ENCODE peak calls at places on chromosomes 2 and 18, in ten cellular contexts. O, R, L, G, S, T, M, C, Z and J are unnamed samples.
A peak's percentile ranks its signal among the peaks of the same experiment; 100 is the strongest.

GRCh38 chr18:29164020-29164706 is 987.2 kb upstream of the CDH2 start:
- DNase-seq in S (no peak), T (no peak), L (no peak), C (no peak), O (no peak), Z (no peak), G (no peak), M (peak; percentile 97), R (no peak), J (peak; percentile 91)

GRCh38 chr2:121519732-121520640 is 10.7 kb upstream of the RNU4ATAC start:
- DNase-seq in O (no peak), S (no peak), Z (no peak), L (no peak), C (no peak), R (no peak), G (peak; percentile 81), T (no peak), M (no peak), J (no peak)

GRCh38 chr2:151900261-151900660 is 72.0 kb upstream of the ARL5A start:
- DNase-seq in Z (no peak), T (no peak), C (no peak), G (no peak), R (no peak), M (no peak), S (no peak), L (no peak), O (no peak), J (no peak)

GRCh38 chr18:31061945-31062344 is 19.4 kb upstream of the DSC3 start:
- DNase-seq in T (no peak), Z (no peak), L (peak; percentile 60), S (no peak), R (no peak), G (no peak), O (no peak), M (no peak), C (no peak), J (no peak)

GRCh38 chr2:69205491-69205890 is 181.5 kb downstream of the GFPT1 start:
- DNase-seq in M (no peak), T (no peak), O (no peak), Z (no peak), L (no peak), G (no peak), C (no peak), R (no peak), S (no peak), J (no peak)

GRCh38 chr2:161373939-161374338 is 42.2 kb upstream of the TBR1 start:
- DNase-seq in T (no peak), O (no peak), Z (no peak), S (no peak), L (no peak), C (no peak), M (no peak), G (no peak), R (no peak), J (no peak)

GRCh38 chr2:32946314-32947075 is at the start of gene LTBP1:
- DNase-seq in S (peak; percentile 14), O (peak; percentile 59), C (no peak), M (peak; percentile 86), G (peak; percentile 84), Z (peak; percentile 84), L (no peak), R (peak; percentile 92), T (peak; percentile 69), J (peak; percentile 67)

GRCh38 chr2:172460780-172461201 is 33.4 kb downstream of the ITGA6 start:
- DNase-seq in M (no peak), O (no peak), G (no peak), L (no peak), C (no peak), T (no peak), S (no peak), Z (no peak), R (no peak), J (no peak)

GRCh38 chr2:174333502-174334277 is 1.1 kb upstream of the SP9 start:
- DNase-seq in O (no peak), L (no peak), M (peak; percentile 20), Z (no peak), T (no peak), R (no peak), C (no peak), S (peak; percentile 31), G (peak; percentile 54), J (no peak)

GRCh38 chr2:4354678-4355077 is 651.3 kb downstream of the DCDC2C start:
- DNase-seq in O (peak; percentile 58), Z (no peak), C (peak; percentile 81), R (no peak), T (no peak), S (no peak), G (peak; percentile 60), M (no peak), L (no peak), J (no peak)

GRCh38 chr2:234771985-234772774 is 179.6 kb upstream of the SH3BP4 start:
- DNase-seq in S (no peak), M (peak; percentile 55), T (no peak), C (no peak), O (no peak), G (no peak), R (no peak), L (no peak), Z (no peak), J (peak; percentile 29)

GRCh38 chr2:198641161-198641560 is 816.6 kb downstream of the SATB2 start:
- DNase-seq in M (peak; percentile 17), G (no peak), S (no peak), Z (no peak), R (no peak), C (no peak), L (no peak), T (no peak), O (no peak), J (peak; percentile 33)

DNA sequence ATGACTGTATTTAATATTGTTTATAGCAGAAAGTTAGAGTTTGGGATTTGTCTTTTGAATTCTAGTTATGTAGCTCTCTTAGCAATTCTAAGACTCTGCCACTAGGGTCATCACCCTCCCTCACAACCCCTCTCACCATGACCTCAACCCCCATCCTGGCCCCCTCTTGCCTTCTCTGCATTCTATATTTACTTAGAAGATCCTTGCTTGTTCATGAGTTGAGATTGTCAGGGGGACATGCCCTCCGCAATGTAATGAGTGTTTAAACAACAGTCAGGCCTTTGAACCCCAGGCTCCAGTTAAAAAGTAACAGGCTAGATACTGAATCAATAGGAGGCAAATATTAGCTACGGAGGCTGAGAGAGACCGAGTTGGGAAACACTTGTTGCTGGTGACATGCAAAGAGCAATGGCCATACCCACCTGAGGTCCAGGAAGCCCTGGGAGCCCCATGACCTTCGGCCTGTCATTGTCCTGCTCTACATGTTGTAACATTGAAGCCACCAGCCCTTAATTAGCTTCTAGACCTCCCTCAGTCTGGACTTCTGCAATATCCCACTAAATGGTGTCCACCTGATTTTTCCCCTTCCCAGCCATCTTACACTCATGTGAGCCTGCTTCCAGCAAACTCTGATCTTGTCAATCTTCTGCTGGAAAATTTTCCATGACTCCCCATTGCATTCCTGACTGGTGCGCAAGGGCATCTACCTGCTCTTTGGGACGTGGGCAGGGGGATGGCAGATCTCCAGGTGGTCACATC is 221.1 kb downstream of the ALPK2 start:
- DNase-seq in L (no peak), C (no peak), M (no peak), O (no peak), Z (no peak), G (no peak), T (no peak), R (no peak), S (no peak), J (no peak)
- H3K4me1 ChIP-seq in L (no peaks in the 10 kb centered on the region), C (no peaks in the 10 kb centered on the region), M (no peaks in the 10 kb centered on the region), O (peaks cover 3% of the 10 kb centered on the region), Z (no peaks in the 10 kb centered on the region), G (peaks cover 12% of the 10 kb centered on the region), T (peaks cover 3% of the 10 kb centered on the region), R (no peaks in the 10 kb centered on the region), S (no peaks in the 10 kb centered on the region), J (peaks cover under 1% of the 10 kb centered on the region)

GRCh38 chr2:44954902-44955592 is 13.5 kb downstream of the SIX3 start:
- DNase-seq in G (peak; percentile 58), S (no peak), T (no peak), C (no peak), Z (no peak), R (no peak), O (no peak), L (no peak), M (peak; percentile 28), J (peak; percentile 39)

GRCh38 chr2:44954306-44954901 is 12.9 kb downstream of the SIX3 start:
- DNase-seq in Z (no peak), C (no peak), L (no peak), G (no peak), M (no peak), T (no peak), R (no peak), S (no peak), O (no peak), J (no peak)

GRCh38 chr2:44957656-44958327 is 16.3 kb downstream of the SIX3 start:
- DNase-seq in O (no peak), M (no peak), S (no peak), Z (no peak), R (no peak), T (no peak), C (no peak), L (no peak), G (no peak), J (no peak)

GRCh38 chr2:44956841-44957240 is 15.3 kb downstream of the SIX3 start:
- DNase-seq in O (no peak), R (no peak), Z (no peak), G (no peak), C (no peak), S (no peak), M (no peak), L (no peak), T (no peak), J (no peak)

GRCh38 chr2:44955593-44956449 is 14.3 kb downstream of the SIX3 start:
- DNase-seq in M (peak; percentile 66), O (peak; percentile 74), G (peak; percentile 94), R (peak; percentile 93), L (no peak), S (peak; percentile 73), Z (peak; percentile 72), C (no peak), T (peak; percentile 73), J (peak; percentile 78)
- H3K4me3 ChIP-seq in M (peak overlapping the region; percentile 68), O (peak overlapping the region; percentile 36), G (peak overlapping the region; percentile 45), R (no peak overlapping the region), L (peak overlapping the region; percentile 57), S (no peak overlapping the region), Z (no peak overlapping the region), C (no peak overlapping the region), T (peak overlapping the region; percentile 35), J (no peak overlapping the region)

DNA sequence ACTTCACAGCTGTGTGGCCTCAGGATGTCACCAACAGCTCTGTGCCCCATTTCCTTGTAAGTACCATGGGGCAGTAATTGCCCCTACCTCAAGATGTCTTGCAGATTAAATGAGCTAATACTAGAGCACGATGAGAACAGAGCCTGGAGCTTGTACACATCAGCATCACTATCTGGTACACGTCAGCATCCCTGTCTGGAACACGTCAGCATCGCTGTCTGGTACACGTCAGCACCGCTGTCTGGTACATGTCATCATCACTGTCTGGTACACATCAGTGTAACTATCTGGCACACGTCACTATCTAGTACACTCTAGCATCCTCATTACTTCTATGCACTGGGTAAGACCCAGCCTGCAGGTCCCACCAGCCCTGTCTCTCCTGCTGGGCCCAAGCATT is 37.2 kb downstream of the AQP12A start:
- DNase-seq in L (no peak), C (no peak), O (no peak), Z (no peak), T (no peak), G (no peak), M (peak; percentile 15), R (no peak), S (no peak), J (no peak)
- H3K4me1 ChIP-seq in L (no peaks in the 10 kb centered on the region), C (no peaks in the 10 kb centered on the region), O (peaks cover 6% of the 10 kb centered on the region), Z (no peaks in the 10 kb centered on the region), T (no peaks in the 10 kb centered on the region), G (no peaks in the 10 kb centered on the region), M (peaks cover 5% of the 10 kb centered on the region), R (no peaks in the 10 kb centered on the region), S (no peaks in the 10 kb centered on the region), J (no peaks in the 10 kb centered on the region)

GRCh38 chr2:112614201-112614840 is 29.9 kb downstream of the CHCHD5 start:
- DNase-seq in G (peak; percentile 58), Z (peak; percentile 36), C (no peak), M (peak; percentile 47), S (no peak), O (peak; percentile 11), T (peak; percentile 19), R (no peak), L (no peak), J (no peak)
- H3K4me3 ChIP-seq in G (no peak overlapping the region), Z (no peak overlapping the region), C (no peak overlapping the region), M (no peak overlapping the region), S (no peak overlapping the region), O (peak overlapping the region; percentile 10), T (no peak overlapping the region), R (no peak overlapping the region), L (no peak overlapping the region), J (no peak overlapping the region)